ENCODE peak calls at places on chromosomes 13 and 19, in eight cellular contexts. P is activated T-cell treated with anti-CD3 and anti-CD28 coated beads for 1 hour; X is BE2C; S is activated CD8-positive, alpha-beta memory T cell treated with anti-CD3 and anti-CD28 coated beads, Interleukin-2, amount 10 ng/mL, durations not matched to agents 7 days and 5 days; O is spleen; W is effector memory CD8-positive, alpha-beta T cell; M is A172; Y is CD4-positive, alpha-beta T cell. E is an unnamed sample.

GRCh38 chr13:49922301-49922700 is 13.8 kb downstream of the SPRYD7 start:
- DNase-seq in W (no peak), S (no peak), Y (no peak), O (no peak), M (no peak), P (no peak), X (no peak), E (no peak)

GRCh38 chr13:27921961-27922910 is 2.4 kb downstream of the PDX1 start:
- DNase-seq in P (no peak), M (no peak), S (no peak), W (no peak), X (no peak), O (no peak), Y (no peak), E (no peak)

GRCh38 chr13:97521726-97522125 is 87.8 kb downstream of the RAP2A start:
- DNase-seq in O (no peak), X (no peak), S (no peak), Y (no peak), W (no peak), M (no peak), P (no peak), E (no peak)

GRCh38 chr13:112522578-112522977 is 65.4 kb downstream of the TUBGCP3 start:
- DNase-seq in P (no peak), X (no peak), S (no peak), O (no peak), M (peak), W (no peak), Y (no peak), E (no peak)

GRCh38 chr19:17448190-17448967 is at the start of gene TMEM221:
- DNase-seq in W (peak), O (peak), Y (peak), X (peak), M (no peak), S (peak), P (peak), E (peak)

GRCh38 chr13:94640676-94641075 is 39.0 kb downstream of the GPR180 start:
- DNase-seq in M (no peak), Y (no peak), O (no peak), W (no peak), X (no peak), P (no peak), S (no peak), E (no peak)

GRCh38 chr13:89514534-89515312 is 1832.8 kb upstream of the MIR17HG start:
- DNase-seq in W (no peak), X (no peak), O (no peak), S (no peak), M (peak), Y (no peak), P (no peak), E (no peak)

GRCh38 chr13:74114202-74114601 is 20.0 kb downstream of the KLF12 start:
- DNase-seq in M (peak), P (no peak), W (no peak), X (no peak), Y (no peak), S (no peak), O (no peak), E (no peak)

GRCh38 chr19:33737704-33738103 is 59.0 kb upstream of the KCTD15 start:
- DNase-seq in W (no peak), M (no peak), Y (no peak), O (no peak), X (no peak), P (no peak), S (no peak), E (no peak)

GRCh38 chr19:18999896-19000620 is 33.3 kb downstream of the SUGP2 start:
- DNase-seq in S (no peak), W (no peak), O (no peak), X (no peak), M (no peak), Y (no peak), P (no peak), E (peak)

GRCh38 chr13:30971575-30971974 is 39.1 kb downstream of the TEX26 start:
- DNase-seq in M (no peak), O (no peak), X (no peak), W (no peak), P (no peak), Y (no peak), S (no peak), E (no peak)

GRCh38 chr19:4984448-4984990 is 15.6 kb downstream of the KDM4B start:
- DNase-seq in M (no peak), O (no peak), P (no peak), X (peak), Y (no peak), W (no peak), S (no peak), E (no peak)

GRCh38 chr13:55106509-55106908 is 2034.2 kb upstream of the PRR20A start:
- DNase-seq in P (no peak), W (no peak), Y (no peak), O (no peak), M (no peak), S (no peak), X (no peak), E (no peak)

GRCh38 chr13:92566767-92567166 is 659.8 kb upstream of the GPC6 start:
- DNase-seq in S (no peak), Y (no peak), P (no peak), M (no peak), W (no peak), X (no peak), O (no peak), E (no peak)

GRCh38 chr19:13234518-13234917 is 84.3 kb downstream of the IER2 start:
- DNase-seq in M (no peak), X (peak), P (peak), W (peak), O (peak), S (peak), Y (peak), E (peak)

GRCh38 chr13:97255515-97255999 is 33.4 kb downstream of the MBNL2 start:
- DNase-seq in S (no peak), P (no peak), Y (no peak), O (no peak), M (no peak), W (no peak), X (no peak), E (no peak)

GRCh38 chr13:98889419-98890079 is 88.3 kb downstream of the DOCK9 start:
- DNase-seq in Y (no peak), M (no peak), S (no peak), P (no peak), X (no peak), W (no peak), O (no peak), E (no peak)

GRCh38 chr13:97278395-97279078 is 56.4 kb downstream of the MBNL2 start:
- DNase-seq in S (no peak), W (no peak), O (no peak), M (no peak), Y (no peak), P (no peak), X (no peak), E (no peak)

GRCh38 chr13:95709101-95709500 is 32.2 kb downstream of the DNAJC3 start:
- DNase-seq in Y (no peak), P (no peak), W (no peak), M (no peak), X (no peak), O (no peak), S (no peak), E (no peak)